ENCODE peak calls at places on chromosomes 2 and 18, in seven cellular contexts. One of them, this sample, is unnamed.

GRCh38 chr2:200302940-200303727 is 3.4 kb upstream of the SPATS2L start:
- DNase-seq in A549: peak
- DNase-seq in lung: no peak
- DNase-seq in epithelial cell of esophagus: peak
- DNase-seq in dorsolateral prefrontal cortex: no peak
- DNase-seq in BE2C: no peak
- DNase-seq in right lobe of liver: no peak
- DNase-seq in this sample: no peak

GRCh38 chr2:165161510-165161909 is 42.3 kb downstream of the SCN3A start:
- DNase-seq in A549: no peak
- DNase-seq in lung: no peak
- DNase-seq in epithelial cell of esophagus: peak
- DNase-seq in dorsolateral prefrontal cortex: no peak
- DNase-seq in BE2C: no peak
- DNase-seq in right lobe of liver: no peak
- DNase-seq in this sample: peak

GRCh38 chr2:104658149-104658839 is 195.6 kb upstream of the POU3F3 start:
- DNase-seq in A549: no peak
- DNase-seq in lung: no peak
- DNase-seq in epithelial cell of esophagus: peak
- DNase-seq in dorsolateral prefrontal cortex: peak
- DNase-seq in BE2C: peak
- DNase-seq in right lobe of liver: peak
- DNase-seq in this sample: peak

GRCh38 chr2:11624893-11625292 is 45.1 kb downstream of the NTSR2 start:
- DNase-seq in A549: no peak
- DNase-seq in lung: no peak
- DNase-seq in epithelial cell of esophagus: no peak
- DNase-seq in dorsolateral prefrontal cortex: no peak
- DNase-seq in BE2C: no peak
- DNase-seq in right lobe of liver: no peak
- DNase-seq in this sample: no peak

GRCh38 chr2:23145460-23145859 is 239.5 kb upstream of the KLHL29 start:
- DNase-seq in A549: no peak
- DNase-seq in lung: no peak
- DNase-seq in epithelial cell of esophagus: peak
- DNase-seq in dorsolateral prefrontal cortex: no peak
- DNase-seq in BE2C: no peak
- DNase-seq in right lobe of liver: no peak
- DNase-seq in this sample: no peak

GRCh38 chr18:44742741-44743311 is 62.1 kb downstream of the SETBP1 start:
- DNase-seq in A549: no peak
- DNase-seq in lung: no peak
- DNase-seq in epithelial cell of esophagus: no peak
- DNase-seq in dorsolateral prefrontal cortex: peak
- DNase-seq in BE2C: peak
- DNase-seq in right lobe of liver: peak
- DNase-seq in this sample: peak

GRCh38 chr2:96116424-96116878 is at the start of gene ADRA2B:
- DNase-seq in A549: peak
- DNase-seq in lung: peak
- DNase-seq in epithelial cell of esophagus: peak
- DNase-seq in dorsolateral prefrontal cortex: no peak
- DNase-seq in BE2C: peak
- DNase-seq in right lobe of liver: peak
- DNase-seq in this sample: peak

GRCh38 chr18:79883461-79884295 is 67.8 kb downstream of the SLC66A2 start:
- DNase-seq in A549: no peak
- DNase-seq in lung: no peak
- DNase-seq in epithelial cell of esophagus: no peak
- DNase-seq in dorsolateral prefrontal cortex: peak
- DNase-seq in BE2C: no peak
- DNase-seq in right lobe of liver: no peak
- DNase-seq in this sample: no peak

GRCh38 chr2:101998556-101999121 is 6.9 kb downstream of the IL1R2 start:
- DNase-seq in A549: peak
- DNase-seq in lung: no peak
- DNase-seq in epithelial cell of esophagus: no peak
- DNase-seq in dorsolateral prefrontal cortex: no peak
- DNase-seq in BE2C: no peak
- DNase-seq in right lobe of liver: no peak
- DNase-seq in this sample: no peak

GRCh38 chr2:74425523-74425922 is 4.0 kb downstream of the WDR54 start:
- DNase-seq in A549: no peak
- DNase-seq in lung: no peak
- DNase-seq in epithelial cell of esophagus: peak
- DNase-seq in dorsolateral prefrontal cortex: no peak
- DNase-seq in BE2C: no peak
- DNase-seq in right lobe of liver: no peak
- DNase-seq in this sample: no peak

GRCh38 chr2:85797959-85798358 is 44.2 kb downstream of the ATOH8 start:
- DNase-seq in A549: peak
- DNase-seq in lung: no peak
- DNase-seq in epithelial cell of esophagus: peak
- DNase-seq in dorsolateral prefrontal cortex: no peak
- DNase-seq in BE2C: peak
- DNase-seq in right lobe of liver: no peak
- DNase-seq in this sample: peak

GRCh38 chr2:126436411-126436810 is 219.5 kb upstream of the GYPC start:
- DNase-seq in A549: no peak
- DNase-seq in lung: no peak
- DNase-seq in epithelial cell of esophagus: no peak
- DNase-seq in dorsolateral prefrontal cortex: no peak
- DNase-seq in BE2C: no peak
- DNase-seq in right lobe of liver: no peak
- DNase-seq in this sample: no peak

GRCh38 chr2:170856066-170856465 is 39.4 kb downstream of the GAD1 start:
- DNase-seq in A549: no peak
- DNase-seq in lung: no peak
- DNase-seq in epithelial cell of esophagus: peak
- DNase-seq in dorsolateral prefrontal cortex: no peak
- DNase-seq in BE2C: no peak
- DNase-seq in right lobe of liver: no peak
- DNase-seq in this sample: no peak

GRCh38 chr2:56474412-56475158 is 290.8 kb downstream of the CCDC85A start:
- DNase-seq in A549: no peak
- DNase-seq in lung: no peak
- DNase-seq in epithelial cell of esophagus: peak
- DNase-seq in dorsolateral prefrontal cortex: no peak
- DNase-seq in BE2C: no peak
- DNase-seq in right lobe of liver: no peak
- DNase-seq in this sample: peak

GRCh38 chr18:22182884-22183610 is 13.7 kb downstream of the GATA6 start:
- DNase-seq in A549: no peak
- DNase-seq in lung: no peak
- DNase-seq in epithelial cell of esophagus: peak
- DNase-seq in dorsolateral prefrontal cortex: no peak
- DNase-seq in BE2C: no peak
- DNase-seq in right lobe of liver: no peak
- DNase-seq in this sample: no peak

GRCh38 chr18:22179174-22179573 is 9.8 kb downstream of the GATA6 start:
- DNase-seq in A549: no peak
- DNase-seq in lung: no peak
- DNase-seq in epithelial cell of esophagus: peak
- DNase-seq in dorsolateral prefrontal cortex: no peak
- DNase-seq in BE2C: no peak
- DNase-seq in right lobe of liver: no peak
- DNase-seq in this sample: peak

GRCh38 chr18:22179631-22180030 is 10.2 kb downstream of the GATA6 start:
- DNase-seq in A549: no peak
- DNase-seq in lung: no peak
- DNase-seq in epithelial cell of esophagus: no peak
- DNase-seq in dorsolateral prefrontal cortex: no peak
- DNase-seq in BE2C: no peak
- DNase-seq in right lobe of liver: no peak
- DNase-seq in this sample: peak

GRCh38 chr18:22183647-22184161 is 14.3 kb downstream of the GATA6 start:
- DNase-seq in A549: no peak
- DNase-seq in lung: peak
- DNase-seq in epithelial cell of esophagus: no peak
- DNase-seq in dorsolateral prefrontal cortex: no peak
- DNase-seq in BE2C: no peak
- DNase-seq in right lobe of liver: no peak
- DNase-seq in this sample: no peak

GRCh38 chr18:22180722-22181121 is 11.3 kb downstream of the GATA6 start:
- DNase-seq in A549: no peak
- DNase-seq in lung: no peak
- DNase-seq in epithelial cell of esophagus: no peak
- DNase-seq in dorsolateral prefrontal cortex: no peak
- DNase-seq in BE2C: no peak
- DNase-seq in right lobe of liver: no peak
- DNase-seq in this sample: peak
- H3K4me3 ChIP-seq in A549: no peak
- H3K4me3 ChIP-seq in lung: no peak
- H3K4me3 ChIP-seq in epithelial cell of esophagus: no peak
- H3K4me3 ChIP-seq in dorsolateral prefrontal cortex: no peak
- H3K4me3 ChIP-seq in BE2C: no peak
- H3K4me3 ChIP-seq in right lobe of liver: no peak
- H3K4me3 ChIP-seq in this sample: no peak

GRCh38 chr2:46275995-46276394 is 21.2 kb upstream of the EPAS1 start:
- DNase-seq in A549: no peak
- DNase-seq in lung: peak
- DNase-seq in epithelial cell of esophagus: no peak
- DNase-seq in dorsolateral prefrontal cortex: peak
- DNase-seq in BE2C: peak
- DNase-seq in right lobe of liver: peak
- DNase-seq in this sample: peak

GRCh38 chr2:46278952-46279351 is 18.3 kb upstream of the EPAS1 start:
- DNase-seq in A549: no peak
- DNase-seq in lung: no peak
- DNase-seq in epithelial cell of esophagus: no peak
- DNase-seq in dorsolateral prefrontal cortex: no peak
- DNase-seq in BE2C: no peak
- DNase-seq in right lobe of liver: no peak
- DNase-seq in this sample: peak

GRCh38 chr2:46273919-46274318 is 23.3 kb upstream of the EPAS1 start:
- DNase-seq in A549: no peak
- DNase-seq in lung: no peak
- DNase-seq in epithelial cell of esophagus: no peak
- DNase-seq in dorsolateral prefrontal cortex: no peak
- DNase-seq in BE2C: no peak
- DNase-seq in right lobe of liver: no peak
- DNase-seq in this sample: no peak

GRCh38 chr2:46277470-46278190 is 19.6 kb upstream of the EPAS1 start:
- DNase-seq in A549: no peak
- DNase-seq in lung: no peak
- DNase-seq in epithelial cell of esophagus: peak
- DNase-seq in dorsolateral prefrontal cortex: no peak
- DNase-seq in BE2C: no peak
- DNase-seq in right lobe of liver: no peak
- DNase-seq in this sample: no peak

GRCh38 chr2:46276652-46277051 is 20.6 kb upstream of the EPAS1 start:
- DNase-seq in A549: peak
- DNase-seq in lung: no peak
- DNase-seq in epithelial cell of esophagus: peak
- DNase-seq in dorsolateral prefrontal cortex: no peak
- DNase-seq in BE2C: no peak
- DNase-seq in right lobe of liver: no peak
- DNase-seq in this sample: peak
- TF ChIP-seq CTCF in A549: peak
- TF ChIP-seq CTCF in lung: no peak
- TF ChIP-seq CTCF in epithelial cell of esophagus: peak
- TF ChIP-seq CTCF in dorsolateral prefrontal cortex: no peak
- TF ChIP-seq CTCF in BE2C: peak
- TF ChIP-seq CTCF in right lobe of liver: no peak
- TF ChIP-seq CTCF in this sample: peak

GRCh38 chr2:233689031-233689430 is 3.7 kb upstream of the UGT1A6 start:
- DNase-seq in A549: no peak
- DNase-seq in lung: no peak
- DNase-seq in epithelial cell of esophagus: peak
- DNase-seq in dorsolateral prefrontal cortex: no peak
- DNase-seq in BE2C: no peak
- DNase-seq in right lobe of liver: no peak
- DNase-seq in this sample: no peak
- H3K4me3 ChIP-seq in A549: no peak
- H3K4me3 ChIP-seq in lung: no peak
- H3K4me3 ChIP-seq in epithelial cell of esophagus: no peak
- H3K4me3 ChIP-seq in dorsolateral prefrontal cortex: no peak
- H3K4me3 ChIP-seq in BE2C: no peak
- H3K4me3 ChIP-seq in right lobe of liver: no peak
- H3K4me3 ChIP-seq in this sample: no peak

DNA sequence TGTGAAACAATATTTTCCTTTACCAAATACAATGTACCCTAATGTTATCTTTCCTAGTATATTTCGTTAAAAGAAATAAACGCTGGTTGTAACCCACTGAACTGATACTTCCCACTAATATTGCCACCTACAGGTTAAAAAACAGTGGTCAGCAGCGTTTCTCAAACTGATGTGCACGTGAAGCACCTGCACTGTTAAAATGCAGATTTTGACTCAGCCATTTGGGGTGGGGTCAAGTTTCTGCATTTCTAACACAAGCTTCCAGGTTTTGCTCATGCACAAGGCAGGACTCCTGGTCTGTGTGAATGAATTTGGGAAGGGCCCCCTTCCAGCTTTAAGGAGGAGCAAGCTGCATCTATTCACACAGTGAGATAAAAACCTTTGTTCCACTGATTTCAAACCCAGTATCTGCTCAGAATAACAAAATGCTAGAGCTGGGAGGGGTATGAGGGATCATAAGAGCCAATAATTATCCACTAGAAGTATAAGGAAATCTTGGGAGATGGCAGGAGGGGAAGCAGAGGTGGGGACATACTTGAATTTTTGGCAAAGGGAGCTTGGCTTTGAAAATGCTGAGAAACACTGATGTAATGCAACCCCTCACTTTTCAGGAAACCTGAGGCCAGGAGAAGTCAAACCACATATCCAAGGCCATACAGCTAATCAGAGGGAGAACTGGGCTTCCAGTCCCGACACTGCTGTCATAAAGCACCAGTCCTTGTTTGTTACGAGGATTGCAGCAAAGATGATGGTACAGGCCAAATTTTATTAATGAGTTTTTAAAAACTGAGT is 116.2 kb downstream of the RBMS1 start:
- DNase-seq in A549: no peak
- DNase-seq in lung: no peak
- DNase-seq in epithelial cell of esophagus: no peak
- DNase-seq in dorsolateral prefrontal cortex: no peak
- DNase-seq in BE2C: no peak
- DNase-seq in right lobe of liver: no peak
- DNase-seq in this sample: peak
- TF ChIP-seq CTCF in A549: peak
- TF ChIP-seq CTCF in lung: no peak
- TF ChIP-seq CTCF in epithelial cell of esophagus: no peak
- TF ChIP-seq CTCF in dorsolateral prefrontal cortex: no peak
- TF ChIP-seq CTCF in BE2C: peak
- TF ChIP-seq CTCF in right lobe of liver: no peak
- TF ChIP-seq CTCF in this sample: peak

This sample was measured in cardiac fibroblast.